ENCODE peak calls at places on chromosomes 13 and 19, in five cellular contexts. L is small intestine, A is IMR-90, O is SJCRH30, R is left ventricle myocardium inferior. F is an unnamed sample.
A peak's percentile ranks its signal among the peaks of the same experiment; 100 is the strongest.

GRCh38 chr13:106762711-106763110 is 194.8 kb upstream of the ARGLU1 start:
- DNase-seq in L (no peak), A (no peak), O (no peak), R (no peak), F (no peak)

GRCh38 chr19:788821-789472 is 8.3 kb upstream of the PTBP1 start:
- DNase-seq in L (no peak), A (no peak), O (peak; percentile 50), R (no peak), F (no peak)

GRCh38 chr19:3413796-3414327 is 47.5 kb downstream of the NFIC start:
- DNase-seq in L (no peak), A (no peak), O (no peak), R (no peak), F (no peak)

GRCh38 chr13:109802936-109803335 is 16.6 kb upstream of the IRS2 start:
- DNase-seq in L (peak; percentile 88), A (no peak), O (no peak), R (no peak), F (no peak)

GRCh38 chr19:39297931-39298634 is 1.9 kb downstream of the IFNL1 start:
- DNase-seq in L (peak; percentile 50), A (no peak), O (no peak), R (no peak), F (peak; percentile 69)

GRCh38 chr13:99526549-99526948 is 25.3 kb downstream of the TM9SF2 start:
- DNase-seq in L (no peak), A (no peak), O (no peak), R (no peak), F (no peak)

GRCh38 chr13:31670831-31671617 is 68.3 kb upstream of the RXFP2 start:
- DNase-seq in L (no peak), A (no peak), O (no peak), R (no peak), F (no peak)

GRCh38 chr19:50362656-50363424 is 2.6 kb downstream of the NAPSA start:
- DNase-seq in L (no peak), A (no peak), O (no peak), R (no peak), F (peak; percentile 59)

GRCh38 chr19:48216933-48217332 is 38.8 kb downstream of the CARD8 start:
- DNase-seq in L (no peak), A (no peak), O (no peak), R (no peak), F (no peak)

DNA sequence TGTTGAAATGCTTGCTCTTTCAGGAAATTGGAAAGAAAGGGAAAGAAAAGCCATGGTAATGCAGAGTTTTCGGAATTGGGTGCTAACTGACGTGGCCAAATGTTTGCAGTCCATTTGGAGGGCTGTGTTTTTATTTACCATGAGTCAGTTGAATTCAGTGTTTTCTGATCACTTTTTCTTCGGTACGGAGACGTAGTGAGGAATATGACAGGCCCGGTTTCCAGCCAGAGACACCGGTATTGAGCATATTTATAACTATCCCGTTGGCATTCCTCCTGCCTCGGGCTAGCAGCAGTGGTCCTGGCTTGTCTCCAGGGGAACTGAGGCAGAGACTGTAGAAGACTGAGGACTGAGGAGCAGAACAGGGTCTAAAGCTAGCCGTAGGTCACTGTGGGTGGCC is 1.0 kb downstream of the CDC16 start:
- DNase-seq in L (peak; percentile 14), A (no peak), O (no peak), R (no peak), F (no peak)
- H3K4me3 ChIP-seq in L (no peak overlapping the region), A (peak overlapping the region; percentile 99), O (peak overlapping the region; percentile 98), R (peak overlapping the region; percentile 90), F (peak overlapping the region; percentile 94)

GRCh38 chr19:2199861-2200623 is 36.1 kb downstream of the PLEKHJ1 start:
- DNase-seq in L (no peak), A (no peak), O (no peak), R (no peak), F (no peak)
- H3K36me3 ChIP-seq in L (peaks cover 36% of the 10 kb centered on the region), A (peaks cover 52% of the 10 kb centered on the region), O (peaks cover 8% of the 10 kb centered on the region), R (peaks cover 42% of the 10 kb centered on the region), F (peaks cover 40% of the 10 kb centered on the region)

GRCh38 chr13:24456396-24456795 is 56.2 kb downstream of the PARP4 start:
- DNase-seq in L (no peak), A (no peak), O (no peak), R (no peak), F (no peak)

GRCh38 chr13:24463078-24463477 is 49.5 kb downstream of the PARP4 start:
- DNase-seq in L (no peak), A (no peak), O (no peak), R (no peak), F (no peak)

GRCh38 chr13:24458736-24459135 is 53.8 kb downstream of the PARP4 start:
- DNase-seq in L (no peak), A (no peak), O (no peak), R (no peak), F (no peak)

GRCh38 chr13:24460256-24460655 is 52.3 kb downstream of the PARP4 start:
- DNase-seq in L (no peak), A (no peak), O (peak; percentile 89), R (no peak), F (no peak)

DNA sequence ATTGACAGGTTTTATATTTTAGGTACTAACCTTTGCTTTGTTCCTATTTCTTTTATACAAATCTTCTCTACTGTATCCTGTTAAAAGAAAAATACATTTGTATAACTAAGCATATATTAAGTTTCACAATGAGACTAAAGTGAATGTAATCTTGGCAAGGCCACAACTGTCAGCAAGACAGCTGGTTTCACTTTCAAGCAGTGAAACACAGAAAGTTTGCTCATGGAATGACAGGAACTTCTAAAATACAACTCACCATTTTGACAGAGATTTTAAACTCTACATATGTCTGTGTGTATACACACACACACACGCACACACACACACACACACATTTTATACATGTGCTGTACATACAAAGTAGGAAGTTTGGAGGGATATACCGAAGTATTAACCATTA is 53.3 kb downstream of the PARP4 start:
- DNase-seq in L (peak; percentile 14), A (peak; percentile 90), O (peak; percentile 32), R (no peak), F (no peak)
- H3K4me3 ChIP-seq in L (no peak overlapping the region), A (no peak overlapping the region), O (no peak overlapping the region), R (no peak overlapping the region), F (no peak overlapping the region)

DNA sequence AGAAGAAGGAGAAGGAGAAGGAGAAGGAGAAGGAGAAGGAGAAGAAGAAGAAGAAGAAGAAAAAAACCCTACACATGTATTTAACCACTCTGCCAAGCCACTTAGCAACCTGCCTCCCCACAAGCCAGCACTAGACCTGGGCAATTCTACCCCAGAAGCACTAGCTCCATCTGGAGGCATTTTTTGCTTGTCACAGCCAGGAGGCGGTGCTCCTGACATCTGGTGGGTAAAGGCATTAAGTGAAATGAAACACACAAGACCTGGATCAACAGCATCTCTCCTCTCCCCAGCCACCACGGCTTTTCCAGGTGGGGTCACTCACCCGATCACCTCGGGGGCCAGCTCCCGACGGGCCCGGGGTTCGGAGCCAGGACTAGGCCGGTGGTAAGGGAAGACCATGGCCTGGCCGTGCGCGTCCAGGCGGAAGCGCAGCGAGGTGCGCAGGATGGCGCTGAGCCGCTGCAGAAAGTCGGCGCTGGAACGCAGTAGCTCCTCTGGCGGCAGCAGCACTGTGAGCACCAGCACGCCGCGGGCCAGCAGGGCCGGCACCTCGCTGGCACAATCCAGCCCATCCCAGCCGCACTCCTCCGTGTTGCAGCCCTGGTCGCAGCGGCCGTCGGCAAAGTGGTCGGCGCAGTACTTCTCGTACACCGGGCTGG is 26.9 kb downstream of the NOTCH3 start:
- DNase-seq in L (peak; percentile 19), A (no peak), O (no peak), R (no peak), F (no peak)
- H3K36me3 ChIP-seq in L (no peaks in the 10 kb centered on the region), A (peaks cover 43% of the 10 kb centered on the region), O (peaks cover 57% of the 10 kb centered on the region), R (no peaks in the 10 kb centered on the region), F (no peaks in the 10 kb centered on the region)

DNA sequence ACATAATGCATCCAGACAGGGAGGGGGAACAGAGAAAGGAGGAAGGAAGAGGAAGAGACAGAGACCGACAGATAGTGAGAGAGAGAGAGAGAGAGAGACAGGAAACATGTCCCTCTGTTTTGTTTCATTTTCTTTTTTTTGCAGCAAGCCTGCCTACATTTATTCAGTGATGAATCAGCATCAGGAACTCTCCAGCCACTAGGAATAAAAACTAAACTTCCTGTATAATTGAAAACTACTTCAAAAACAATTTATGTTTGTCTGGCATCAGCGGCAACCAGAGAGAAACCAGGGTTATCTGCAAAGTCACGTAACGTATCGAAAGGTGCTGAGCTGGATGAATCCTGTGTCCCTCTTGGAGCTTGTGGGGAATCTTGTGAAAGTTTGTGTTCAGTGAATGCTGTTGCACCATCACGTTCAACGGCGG is 148.6 kb upstream of the SOX21 start:
- DNase-seq in L (no peak), A (peak; percentile 13), O (no peak), R (no peak), F (no peak)
- H3K4me3 ChIP-seq in L (no peak overlapping the region), A (peak overlapping the region; percentile 55), O (no peak overlapping the region), R (peak overlapping the region; percentile 52), F (peak overlapping the region; percentile 37)

F was measured in upper lobe of right lung.